ENCODE peak calls at places on chromosomes 12 and 14, in eight cellular contexts. E, M, A, Q, B, I, V and C are unnamed samples.

GRCh38 chr14:104119700-104120251 is 18.6 kb upstream of the KIF26A start:
- DNase-seq in V (no peak), B (no peak), M (no peak), E (no peak), A (no peak), I (no peak), Q (no peak), C (no peak)

GRCh38 chr14:85572845-85573244 is 42.9 kb downstream of the FLRT2 start:
- DNase-seq in B (no peak), V (peak; percentile 79), I (no peak), E (no peak), A (no peak), Q (no peak), M (no peak), C (no peak)

GRCh38 chr12:108921946-108922345 is 42.1 kb downstream of the DAO start:
- DNase-seq in M (no peak), A (no peak), V (no peak), I (peak; percentile 20), B (no peak), Q (no peak), E (no peak), C (no peak)

GRCh38 chr14:63343878-63344277 is 25.1 kb upstream of the GPHB5 start:
- DNase-seq in Q (no peak), M (no peak), V (peak; percentile 33), E (no peak), I (no peak), B (no peak), A (no peak), C (no peak)

GRCh38 chr14:20684662-20685456 is 499 bp downstream of the RNASE4 start:
- DNase-seq in B (peak; percentile 40), A (peak; percentile 18), V (peak; percentile 75), M (peak; percentile 13), Q (no peak), I (peak; percentile 42), E (peak; percentile 53), C (no peak)

GRCh38 chr12:80849367-80849766 is 88.4 kb downstream of the LIN7A start:
- DNase-seq in I (no peak), E (no peak), Q (no peak), V (no peak), A (no peak), B (no peak), M (no peak), C (no peak)

GRCh38 chr12:70721958-70722357 is 84.7 kb upstream of the PTPRB start:
- DNase-seq in V (no peak), Q (no peak), E (no peak), B (peak; percentile 13), I (no peak), A (no peak), M (no peak), C (no peak)

GRCh38 chr14:52840916-52841315 is 49.5 kb upstream of the GNPNAT1 start:
- DNase-seq in M (peak; percentile 53), B (no peak), Q (no peak), I (no peak), A (no peak), V (peak; percentile 53), E (no peak), C (no peak)

GRCh38 chr12:96233941-96234461 is 39.8 kb downstream of the ELK3 start:
- DNase-seq in E (peak; percentile 39), V (peak; percentile 98), I (no peak), Q (no peak), A (peak; percentile 92), B (peak; percentile 90), M (peak; percentile 84), C (no peak)

GRCh38 chr12:9346866-9347327 is 138.7 kb upstream of the PZP start:
- DNase-seq in A (no peak), V (no peak), B (no peak), M (no peak), I (no peak), E (no peak), Q (no peak), C (no peak)

GRCh38 chr12:9351136-9351535 is 142.9 kb upstream of the PZP start:
- DNase-seq in V (no peak), A (no peak), E (no peak), Q (no peak), I (no peak), B (no peak), M (no peak), C (no peak)

GRCh38 chr12:9347328-9348127 is 139.3 kb upstream of the PZP start:
- DNase-seq in A (no peak), M (no peak), V (peak; percentile 72), E (no peak), B (no peak), I (no peak), Q (no peak), C (no peak)

GRCh38 chr12:9348906-9349518 is 140.8 kb upstream of the PZP start:
- DNase-seq in V (no peak), A (no peak), E (no peak), M (no peak), B (no peak), Q (no peak), I (no peak), C (no peak)

DNA sequence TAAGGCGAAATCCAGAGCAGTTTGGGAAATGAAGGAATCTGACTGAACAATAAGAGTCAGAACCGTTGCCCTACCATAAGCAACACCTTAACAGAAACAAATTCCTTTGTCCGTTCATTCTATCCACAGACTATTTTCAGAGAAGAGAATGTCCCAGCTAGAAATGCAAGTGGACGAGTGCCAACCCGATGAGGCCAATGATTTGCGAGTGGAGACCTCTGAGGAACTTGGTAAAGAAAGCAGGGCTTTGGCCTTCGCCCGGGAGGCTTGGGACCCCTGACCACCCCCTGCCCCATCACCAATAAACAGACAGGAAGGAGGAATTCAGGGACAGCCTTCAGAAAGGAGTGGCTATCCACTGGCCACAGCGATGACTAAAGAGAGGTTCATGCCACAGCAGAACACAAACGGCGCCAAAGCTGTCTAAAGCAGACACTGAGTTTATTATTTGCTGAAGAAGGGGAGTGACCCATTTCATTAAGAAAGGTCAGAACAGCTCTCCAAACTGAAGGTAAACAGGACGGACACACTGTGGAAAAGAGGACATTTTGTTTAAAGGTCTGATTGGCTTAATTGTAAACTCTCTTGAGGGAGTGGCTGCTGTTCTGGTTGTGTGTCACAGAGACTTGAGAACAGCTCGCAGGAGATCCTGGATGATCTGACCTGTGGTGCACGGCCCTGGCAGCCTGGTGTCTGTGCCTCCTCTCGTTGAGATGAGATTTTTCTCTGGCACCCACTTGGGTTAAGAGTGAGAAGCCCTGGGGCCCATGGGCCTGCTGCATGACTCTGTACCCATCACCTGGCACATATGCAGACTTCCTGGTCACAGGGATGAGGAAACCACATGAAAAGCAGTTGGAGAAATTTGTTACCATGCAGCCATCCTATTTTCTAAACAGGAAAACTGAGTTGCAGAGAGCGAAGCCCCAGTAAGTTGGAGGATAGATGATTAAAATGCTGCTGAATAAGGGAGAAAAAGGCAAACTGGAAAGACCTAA is 142.0 kb upstream of the PZP start:
- DNase-seq in B (no peak), E (no peak), A (no peak), M (no peak), V (no peak), I (no peak), Q (no peak), C (no peak)
- H3K4me3 ChIP-seq in B (no peak overlapping the region), E (no peak overlapping the region), A (no peak overlapping the region), M (no peak overlapping the region), V (no peak overlapping the region), I (no peak overlapping the region), Q (no peak overlapping the region), C (no peak overlapping the region)

DNA sequence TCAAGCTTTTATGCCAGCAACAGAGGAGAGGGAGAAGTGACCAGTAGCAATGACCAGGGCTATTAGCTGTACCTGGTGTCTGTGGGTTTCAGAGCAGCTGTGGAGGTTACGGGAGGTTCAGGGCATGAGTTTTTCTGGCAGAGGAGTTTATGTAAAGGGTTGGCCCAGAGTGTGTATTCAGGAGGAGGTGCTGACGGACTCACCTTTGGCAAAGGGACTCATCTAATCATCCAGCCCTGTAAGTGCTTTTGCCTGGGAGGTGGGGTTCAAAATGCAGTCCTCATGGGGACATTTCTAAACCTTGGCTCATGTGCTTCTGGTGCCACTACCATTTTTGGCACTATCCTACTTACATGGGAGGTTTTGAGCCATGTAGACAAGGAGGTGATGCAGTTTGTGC is 95.3 kb downstream of the DAD1 start:
- DNase-seq in A (no peak), I (no peak), V (no peak), B (no peak), Q (no peak), M (no peak), E (no peak), C (no peak)
- H3K27ac ChIP-seq in A (peak overlapping the region; percentile 77), I (peak overlapping the region; percentile 2), V (no peak overlapping the region), B (no peak overlapping the region), Q (peak overlapping the region; percentile 90), M (no peak overlapping the region), E (no peak overlapping the region), C (peak overlapping the region; percentile 67)

GRCh38 chr12:121427556-121428055 is 27.7 kb downstream of the RNF34 start:
- DNase-seq in A (no peak), Q (no peak), I (no peak), B (no peak), V (no peak), E (no peak), M (no peak), C (no peak)
- H3K4me3 ChIP-seq in A (no peak overlapping the region), Q (no peak overlapping the region), I (no peak overlapping the region), B (no peak overlapping the region), V (no peak overlapping the region), E (no peak overlapping the region), M (no peak overlapping the region), C (no peak overlapping the region)

DNA sequence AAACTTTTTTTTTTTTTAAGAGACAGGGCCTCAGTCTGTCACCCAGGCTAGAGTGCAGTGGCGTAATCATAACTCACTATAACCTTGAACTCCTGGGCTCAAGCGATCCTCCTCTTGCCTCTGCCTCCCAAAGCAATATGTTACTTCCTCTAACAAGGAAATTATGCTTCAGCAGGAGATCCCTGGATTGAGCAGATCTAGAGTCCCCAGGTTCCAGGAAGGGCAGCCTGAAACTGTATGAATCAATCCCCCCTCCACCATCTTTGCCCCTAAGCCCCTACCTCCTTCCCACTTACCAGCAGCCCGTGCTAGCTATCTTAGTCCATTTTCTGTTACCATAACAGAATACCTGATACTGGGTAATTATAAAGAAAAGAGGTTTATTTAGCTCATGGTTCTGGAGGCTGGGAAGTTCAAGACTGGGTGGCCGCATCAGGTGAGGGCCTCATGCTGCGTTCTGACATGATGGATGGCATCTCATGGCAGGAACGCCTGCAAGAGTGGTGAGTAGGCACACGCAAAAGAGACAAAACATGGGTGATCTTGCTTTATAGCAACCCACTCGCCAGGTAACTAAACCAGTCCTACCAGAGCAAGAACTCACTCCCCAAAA is 5.0 kb downstream of the TAMALIN start:
- DNase-seq in Q (no peak), M (no peak), I (no peak), B (no peak), A (no peak), E (no peak), V (no peak), C (no peak)
- H3K27ac ChIP-seq in Q (no peak overlapping the region), M (no peak overlapping the region), I (peak overlapping the region; percentile 8), B (peak overlapping the region; percentile 89), A (peak overlapping the region; percentile 97), E (no peak overlapping the region), V (no peak overlapping the region), C (no peak overlapping the region)

GRCh38 chr14:96055753-96056508 is 16.8 kb downstream of the C14orf132 start:
- DNase-seq in I (no peak), Q (no peak), A (no peak), M (no peak), B (no peak), E (no peak), V (no peak), C (no peak)
- H3K4me3 ChIP-seq in I (no peak overlapping the region), Q (no peak overlapping the region), A (no peak overlapping the region), M (no peak overlapping the region), B (no peak overlapping the region), E (no peak overlapping the region), V (no peak overlapping the region), C (no peak overlapping the region)